ENCODE peak calls at places on chromosome X, in eight cellular contexts. One of them, this sample, is unnamed.

GRCh38 chrX:19064175-19064574 is 58.1 kb downstream of the ADGRG2 start:
- DNase-seq in CD8-positive, alpha-beta memory T cell: no peak
- DNase-seq in activated CD4-positive, alpha-beta T cell treated with anti-CD3 and anti-CD28 coated beads for 36 hours: no peak
- DNase-seq in endothelial cell: no peak
- DNase-seq in posterior cingulate gyrus: no peak
- DNase-seq in NCI-H146: no peak
- DNase-seq in Caki2: no peak
- DNase-seq in naive B cell: no peak
- DNase-seq in this sample: no peak

GRCh38 chrX:74540635-74541249 is 73.7 kb downstream of the RLIM start:
- DNase-seq in naive B cell: no peak
- DNase-seq in NCI-H146: no peak
- DNase-seq in posterior cingulate gyrus: no peak
- DNase-seq in activated CD4-positive, alpha-beta T cell treated with anti-CD3 and anti-CD28 coated beads for 36 hours: peak
- DNase-seq in CD8-positive, alpha-beta memory T cell: no peak
- DNase-seq in endothelial cell: no peak
- DNase-seq in Caki2: no peak
- DNase-seq in this sample: no peak

GRCh38 chrX:21374163-21374993 is at the start of gene CNKSR2:
- DNase-seq in activated CD4-positive, alpha-beta T cell treated with anti-CD3 and anti-CD28 coated beads for 36 hours: peak
- DNase-seq in NCI-H146: peak
- DNase-seq in posterior cingulate gyrus: peak
- DNase-seq in endothelial cell: peak
- DNase-seq in CD8-positive, alpha-beta memory T cell: peak
- DNase-seq in Caki2: no peak
- DNase-seq in naive B cell: peak
- DNase-seq in this sample: no peak

GRCh38 chrX:72050011-72050410 is 81.7 kb downstream of the RTL5 start:
- DNase-seq in NCI-H146: no peak
- DNase-seq in endothelial cell: no peak
- DNase-seq in naive B cell: no peak
- DNase-seq in Caki2: no peak
- DNase-seq in CD8-positive, alpha-beta memory T cell: no peak
- DNase-seq in activated CD4-positive, alpha-beta T cell treated with anti-CD3 and anti-CD28 coated beads for 36 hours: no peak
- DNase-seq in posterior cingulate gyrus: no peak
- DNase-seq in this sample: no peak

GRCh38 chrX:39766085-39766726 is 331.6 kb downstream of the BCOR start:
- DNase-seq in CD8-positive, alpha-beta memory T cell: peak
- DNase-seq in NCI-H146: no peak
- DNase-seq in naive B cell: no peak
- DNase-seq in Caki2: no peak
- DNase-seq in activated CD4-positive, alpha-beta T cell treated with anti-CD3 and anti-CD28 coated beads for 36 hours: peak
- DNase-seq in posterior cingulate gyrus: no peak
- DNase-seq in endothelial cell: no peak
- DNase-seq in this sample: no peak

GRCh38 chrX:111360839-111361238 is 51.2 kb downstream of the DCX start:
- DNase-seq in endothelial cell: no peak
- DNase-seq in Caki2: no peak
- DNase-seq in activated CD4-positive, alpha-beta T cell treated with anti-CD3 and anti-CD28 coated beads for 36 hours: no peak
- DNase-seq in posterior cingulate gyrus: no peak
- DNase-seq in NCI-H146: no peak
- DNase-seq in CD8-positive, alpha-beta memory T cell: no peak
- DNase-seq in naive B cell: no peak
- DNase-seq in this sample: no peak

GRCh38 chrX:68895339-68896250 is 66.8 kb downstream of the EFNB1 start:
- DNase-seq in naive B cell: no peak
- DNase-seq in activated CD4-positive, alpha-beta T cell treated with anti-CD3 and anti-CD28 coated beads for 36 hours: peak
- DNase-seq in NCI-H146: no peak
- DNase-seq in endothelial cell: no peak
- DNase-seq in posterior cingulate gyrus: no peak
- DNase-seq in Caki2: peak
- DNase-seq in CD8-positive, alpha-beta memory T cell: no peak
- DNase-seq in this sample: peak

GRCh38 chrX:23883737-23884354 is 23.9 kb downstream of the APOO start:
- DNase-seq in posterior cingulate gyrus: no peak
- DNase-seq in CD8-positive, alpha-beta memory T cell: no peak
- DNase-seq in Caki2: peak
- DNase-seq in activated CD4-positive, alpha-beta T cell treated with anti-CD3 and anti-CD28 coated beads for 36 hours: peak
- DNase-seq in endothelial cell: no peak
- DNase-seq in NCI-H146: no peak
- DNase-seq in naive B cell: no peak
- DNase-seq in this sample: peak

GRCh38 chrX:24619647-24620046 is 27.5 kb downstream of the PCYT1B start:
- DNase-seq in activated CD4-positive, alpha-beta T cell treated with anti-CD3 and anti-CD28 coated beads for 36 hours: no peak
- DNase-seq in CD8-positive, alpha-beta memory T cell: no peak
- DNase-seq in Caki2: no peak
- DNase-seq in naive B cell: no peak
- DNase-seq in endothelial cell: no peak
- DNase-seq in NCI-H146: no peak
- DNase-seq in posterior cingulate gyrus: peak
- DNase-seq in this sample: no peak

GRCh38 chrX:65273152-65273551 is 261.4 kb downstream of the LAS1L start:
- DNase-seq in naive B cell: no peak
- DNase-seq in NCI-H146: no peak
- DNase-seq in activated CD4-positive, alpha-beta T cell treated with anti-CD3 and anti-CD28 coated beads for 36 hours: no peak
- DNase-seq in CD8-positive, alpha-beta memory T cell: no peak
- DNase-seq in endothelial cell: no peak
- DNase-seq in Caki2: no peak
- DNase-seq in posterior cingulate gyrus: no peak
- DNase-seq in this sample: no peak

GRCh38 chrX:138845791-138846190 is 134.3 kb upstream of the FGF13 start:
- DNase-seq in Caki2: no peak
- DNase-seq in NCI-H146: no peak
- DNase-seq in endothelial cell: no peak
- DNase-seq in posterior cingulate gyrus: no peak
- DNase-seq in naive B cell: no peak
- DNase-seq in CD8-positive, alpha-beta memory T cell: no peak
- DNase-seq in activated CD4-positive, alpha-beta T cell treated with anti-CD3 and anti-CD28 coated beads for 36 hours: no peak
- DNase-seq in this sample: no peak

GRCh38 chrX:150087612-150088011 is 149.3 kb upstream of the EOLA2 start:
- DNase-seq in naive B cell: no peak
- DNase-seq in CD8-positive, alpha-beta memory T cell: no peak
- DNase-seq in endothelial cell: no peak
- DNase-seq in posterior cingulate gyrus: no peak
- DNase-seq in NCI-H146: no peak
- DNase-seq in activated CD4-positive, alpha-beta T cell treated with anti-CD3 and anti-CD28 coated beads for 36 hours: no peak
- DNase-seq in Caki2: no peak
- DNase-seq in this sample: no peak